ENCODE peak calls at places on chromosome 16, in seven cellular contexts. One of them, this sample, is unnamed.

GRCh38 chr16:73199214-73199613 is 151.3 kb upstream of the ZFHX3 start:
- DNase-seq in foreskin fibroblast: no peak
- DNase-seq in Calu3: no peak
- DNase-seq in cardiac fibroblast: no peak
- DNase-seq in heart left ventricle: no peak
- DNase-seq in lung: no peak
- DNase-seq in uterus: no peak
- DNase-seq in this sample: no peak

GRCh38 chr16:46884513-46885293 is 541 bp downstream of the GPT2 start:
- DNase-seq in foreskin fibroblast: peak; percentile 53
- DNase-seq in cardiac fibroblast: peak; percentile 11
- DNase-seq in heart left ventricle: no peak
- DNase-seq in Calu3: no peak
- DNase-seq in lung: no peak
- DNase-seq in uterus: no peak
- DNase-seq in this sample: peak; percentile 64

GRCh38 chr16:78242231-78242630 is 142.8 kb downstream of the WWOX start:
- DNase-seq in foreskin fibroblast: no peak
- DNase-seq in cardiac fibroblast: no peak
- DNase-seq in heart left ventricle: no peak
- DNase-seq in uterus: no peak
- DNase-seq in Calu3: no peak
- DNase-seq in lung: no peak
- DNase-seq in this sample: peak; percentile 24

GRCh38 chr16:77273-77806 is 685 bp upstream of the MPG start:
- DNase-seq in cardiac fibroblast: peak; percentile 79
- DNase-seq in heart left ventricle: peak; percentile 67
- DNase-seq in foreskin fibroblast: peak; percentile 92
- DNase-seq in uterus: peak; percentile 64
- DNase-seq in Calu3: peak; percentile 53
- DNase-seq in lung: peak; percentile 54
- DNase-seq in this sample: peak; percentile 43

GRCh38 chr16:85157813-85158701 is 45.8 kb upstream of the CIBAR2 start:
- DNase-seq in cardiac fibroblast: no peak
- DNase-seq in uterus: no peak
- DNase-seq in lung: no peak
- DNase-seq in foreskin fibroblast: peak; percentile 49
- DNase-seq in heart left ventricle: no peak
- DNase-seq in Calu3: no peak
- DNase-seq in this sample: no peak

GRCh38 chr16:84159800-84160199 is 14.7 kb downstream of the DNAAF1 start:
- DNase-seq in heart left ventricle: no peak
- DNase-seq in uterus: no peak
- DNase-seq in Calu3: no peak
- DNase-seq in lung: no peak
- DNase-seq in foreskin fibroblast: no peak
- DNase-seq in cardiac fibroblast: no peak
- DNase-seq in this sample: no peak

GRCh38 chr16:4693956-4694663 is 748 bp downstream of the NUDT16L1 start:
- DNase-seq in lung: no peak
- DNase-seq in foreskin fibroblast: peak; percentile 77
- DNase-seq in uterus: peak; percentile 76
- DNase-seq in cardiac fibroblast: peak; percentile 63
- DNase-seq in Calu3: peak; percentile 42
- DNase-seq in heart left ventricle: no peak
- DNase-seq in this sample: peak; percentile 53

GRCh38 chr16:67841816-67842508 is at the start of gene THAP11:
- DNase-seq in cardiac fibroblast: peak; percentile 96
- DNase-seq in heart left ventricle: peak; percentile 93
- DNase-seq in foreskin fibroblast: peak; percentile 97
- DNase-seq in uterus: peak; percentile 96
- DNase-seq in lung: peak; percentile 96
- DNase-seq in Calu3: peak; percentile 97
- DNase-seq in this sample: peak; percentile 96

GRCh38 chr16:75138636-75139035 is 9.7 kb upstream of the ZFP1 start:
- DNase-seq in uterus: no peak
- DNase-seq in Calu3: no peak
- DNase-seq in foreskin fibroblast: peak; percentile 19
- DNase-seq in heart left ventricle: no peak
- DNase-seq in cardiac fibroblast: peak; percentile 20
- DNase-seq in lung: no peak
- DNase-seq in this sample: no peak

GRCh38 chr16:66369055-66369592 is 2.6 kb downstream of the CDH5 start:
- DNase-seq in heart left ventricle: peak; percentile 57
- DNase-seq in lung: no peak
- DNase-seq in cardiac fibroblast: peak; percentile 38
- DNase-seq in Calu3: no peak
- DNase-seq in uterus: no peak
- DNase-seq in foreskin fibroblast: no peak
- DNase-seq in this sample: no peak

GRCh38 chr16:21654881-21655280 is 2.5 kb upstream of the IGSF6 start:
- DNase-seq in heart left ventricle: no peak
- DNase-seq in Calu3: no peak
- DNase-seq in cardiac fibroblast: no peak
- DNase-seq in foreskin fibroblast: no peak
- DNase-seq in lung: no peak
- DNase-seq in uterus: no peak
- DNase-seq in this sample: no peak

GRCh38 chr16:54289242-54290051 is 2.9 kb upstream of the IRX3 start:
- DNase-seq in cardiac fibroblast: no peak
- DNase-seq in Calu3: no peak
- DNase-seq in heart left ventricle: no peak
- DNase-seq in foreskin fibroblast: no peak
- DNase-seq in uterus: no peak
- DNase-seq in lung: no peak
- DNase-seq in this sample: no peak

GRCh38 chr16:46844771-46845170 is 13.8 kb upstream of the C16orf87 start:
- DNase-seq in lung: no peak
- DNase-seq in foreskin fibroblast: peak; percentile 17
- DNase-seq in cardiac fibroblast: no peak
- DNase-seq in heart left ventricle: no peak
- DNase-seq in Calu3: no peak
- DNase-seq in uterus: no peak
- DNase-seq in this sample: no peak

GRCh38 chr16:56469748-56470147 is 18.4 kb downstream of the OGFOD1 start:
- DNase-seq in Calu3: no peak
- DNase-seq in heart left ventricle: no peak
- DNase-seq in foreskin fibroblast: no peak
- DNase-seq in lung: no peak
- DNase-seq in uterus: no peak
- DNase-seq in cardiac fibroblast: no peak
- DNase-seq in this sample: no peak

GRCh38 chr16:49835116-49835880 is 20.6 kb downstream of the ZNF423 start:
- DNase-seq in heart left ventricle: no peak
- DNase-seq in Calu3: no peak
- DNase-seq in cardiac fibroblast: peak; percentile 53
- DNase-seq in foreskin fibroblast: no peak
- DNase-seq in uterus: peak; percentile 50
- DNase-seq in lung: no peak
- DNase-seq in this sample: no peak

GRCh38 chr16:26204138-26204537 is 512.4 kb downstream of the HS3ST4 start:
- DNase-seq in Calu3: no peak
- DNase-seq in heart left ventricle: no peak
- DNase-seq in cardiac fibroblast: no peak
- DNase-seq in lung: no peak
- DNase-seq in uterus: no peak
- DNase-seq in foreskin fibroblast: no peak
- DNase-seq in this sample: no peak

GRCh38 chr16:77511053-77511452 is 76.2 kb upstream of the ADAMTS18 start:
- DNase-seq in lung: no peak
- DNase-seq in heart left ventricle: no peak
- DNase-seq in Calu3: no peak
- DNase-seq in foreskin fibroblast: no peak
- DNase-seq in cardiac fibroblast: no peak
- DNase-seq in uterus: no peak
- DNase-seq in this sample: no peak

GRCh38 chr16:47204736-47205499 is 61.2 kb upstream of the NETO2 start:
- DNase-seq in uterus: no peak
- DNase-seq in lung: no peak
- DNase-seq in Calu3: no peak
- DNase-seq in foreskin fibroblast: no peak
- DNase-seq in cardiac fibroblast: no peak
- DNase-seq in heart left ventricle: no peak
- DNase-seq in this sample: no peak

GRCh38 chr16:68179855-68180254 is 56.1 kb downstream of the ESRP2 start:
- DNase-seq in foreskin fibroblast: no peak
- DNase-seq in Calu3: no peak
- DNase-seq in lung: no peak
- DNase-seq in heart left ventricle: no peak
- DNase-seq in uterus: no peak
- DNase-seq in cardiac fibroblast: no peak
- DNase-seq in this sample: no peak

GRCh38 chr16:25052530-25052929 is 37.4 kb upstream of the ARHGAP17 start:
- DNase-seq in uterus: no peak
- DNase-seq in cardiac fibroblast: no peak
- DNase-seq in Calu3: no peak
- DNase-seq in foreskin fibroblast: no peak
- DNase-seq in lung: peak; percentile 39
- DNase-seq in heart left ventricle: no peak
- DNase-seq in this sample: peak; percentile 40

GRCh38 chr16:30456302-30456701 is 10.6 kb upstream of the SEPHS2 start:
- DNase-seq in Calu3: no peak
- DNase-seq in foreskin fibroblast: no peak
- DNase-seq in heart left ventricle: no peak
- DNase-seq in lung: no peak
- DNase-seq in uterus: no peak
- DNase-seq in cardiac fibroblast: no peak
- DNase-seq in this sample: no peak
- TF ChIP-seq CTCF in Calu3: no peak
- TF ChIP-seq CTCF in foreskin fibroblast: no peak
- TF ChIP-seq CTCF in heart left ventricle: no peak
- TF ChIP-seq CTCF in lung: no peak
- TF ChIP-seq CTCF in uterus: no peak
- TF ChIP-seq CTCF in cardiac fibroblast: no peak
- TF ChIP-seq CTCF in this sample: no peak

DNA sequence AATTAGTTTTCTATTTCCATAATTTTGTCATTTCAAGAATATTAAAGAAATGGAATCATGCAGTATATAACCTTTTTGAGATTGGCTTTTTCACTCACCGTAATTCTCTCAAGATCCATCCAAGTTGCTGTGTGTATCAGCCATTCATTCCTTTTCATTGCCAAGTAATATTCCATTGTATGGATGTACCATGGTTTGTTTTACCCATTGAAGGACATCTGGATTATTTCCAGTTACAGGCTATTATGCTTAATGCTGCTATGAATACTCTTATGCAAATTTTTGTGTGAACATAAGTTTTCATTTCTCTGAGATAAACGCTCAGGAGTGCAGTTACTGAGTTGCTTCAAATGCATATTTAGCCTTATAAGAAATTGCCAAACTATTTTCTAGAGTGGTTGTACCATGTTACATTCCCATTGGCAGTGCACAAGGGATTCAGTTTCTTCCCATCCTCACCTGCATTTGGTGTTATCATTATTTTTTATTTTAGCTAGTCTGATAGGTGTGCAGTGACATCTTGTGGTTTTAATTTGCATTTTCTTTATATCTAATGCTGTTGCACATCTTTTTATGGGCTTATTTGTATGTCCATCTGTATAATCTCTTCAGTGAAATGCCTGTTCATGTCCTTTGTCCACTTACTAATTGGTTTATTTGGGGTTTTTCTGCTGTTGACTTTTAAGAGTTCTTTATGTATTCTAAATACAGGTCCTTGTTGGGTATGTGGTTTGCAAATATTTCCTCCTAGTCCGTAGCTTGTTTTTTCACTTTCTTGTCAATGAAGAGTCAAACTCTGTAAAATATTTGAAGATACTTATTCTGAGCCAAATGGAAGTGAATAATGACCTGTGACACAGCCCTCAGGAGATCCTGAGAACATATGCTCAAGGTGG is 32.7 kb downstream of the BMERB1 start:
- DNase-seq in cardiac fibroblast: no peak
- DNase-seq in Calu3: no peak
- DNase-seq in lung: no peak
- DNase-seq in foreskin fibroblast: peak; percentile 22
- DNase-seq in heart left ventricle: no peak
- DNase-seq in uterus: no peak
- DNase-seq in this sample: no peak
- TF ChIP-seq CTCF in cardiac fibroblast: no peak
- TF ChIP-seq CTCF in Calu3: peak; percentile 50
- TF ChIP-seq CTCF in lung: no peak
- TF ChIP-seq CTCF in foreskin fibroblast: no peak
- TF ChIP-seq CTCF in heart left ventricle: no peak
- TF ChIP-seq CTCF in uterus: peak; percentile 21
- TF ChIP-seq CTCF in this sample: peak; percentile 83

DNA sequence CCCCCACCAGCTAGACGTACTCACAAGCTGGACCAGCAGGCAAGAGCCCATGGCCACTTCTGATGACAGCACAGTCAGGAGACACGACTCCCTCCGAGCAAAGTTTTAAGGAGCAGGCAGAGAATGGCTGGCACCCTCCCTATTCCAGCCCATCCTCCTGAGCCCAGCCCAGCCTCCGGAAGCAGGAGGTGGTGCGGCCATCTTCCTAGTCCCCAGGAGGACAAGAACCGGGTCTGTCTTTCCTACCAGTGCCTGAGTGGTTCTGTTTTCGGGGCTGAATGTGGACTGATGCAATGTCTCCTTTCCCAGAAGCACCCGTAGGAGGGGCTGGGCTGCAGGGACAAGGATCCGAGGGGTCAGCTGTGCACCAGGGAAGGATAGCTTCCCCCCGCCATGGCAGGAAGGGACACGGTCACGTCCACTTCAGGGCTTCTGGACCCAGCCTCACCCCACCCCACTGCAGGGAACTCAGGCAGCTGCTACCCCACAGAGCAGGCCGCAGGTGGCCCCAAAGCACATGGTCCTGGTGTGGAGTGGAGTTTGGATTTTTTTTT is 41.7 kb upstream of the CBFA2T3 start:
- DNase-seq in uterus: no peak
- DNase-seq in foreskin fibroblast: peak; percentile 5
- DNase-seq in cardiac fibroblast: no peak
- DNase-seq in Calu3: no peak
- DNase-seq in heart left ventricle: no peak
- DNase-seq in lung: no peak
- DNase-seq in this sample: no peak
- TF ChIP-seq CTCF in uterus: no peak
- TF ChIP-seq CTCF in foreskin fibroblast: no peak
- TF ChIP-seq CTCF in cardiac fibroblast: no peak
- TF ChIP-seq CTCF in Calu3: no peak
- TF ChIP-seq CTCF in heart left ventricle: no peak
- TF ChIP-seq CTCF in lung: no peak
- TF ChIP-seq CTCF in this sample: no peak

DNA sequence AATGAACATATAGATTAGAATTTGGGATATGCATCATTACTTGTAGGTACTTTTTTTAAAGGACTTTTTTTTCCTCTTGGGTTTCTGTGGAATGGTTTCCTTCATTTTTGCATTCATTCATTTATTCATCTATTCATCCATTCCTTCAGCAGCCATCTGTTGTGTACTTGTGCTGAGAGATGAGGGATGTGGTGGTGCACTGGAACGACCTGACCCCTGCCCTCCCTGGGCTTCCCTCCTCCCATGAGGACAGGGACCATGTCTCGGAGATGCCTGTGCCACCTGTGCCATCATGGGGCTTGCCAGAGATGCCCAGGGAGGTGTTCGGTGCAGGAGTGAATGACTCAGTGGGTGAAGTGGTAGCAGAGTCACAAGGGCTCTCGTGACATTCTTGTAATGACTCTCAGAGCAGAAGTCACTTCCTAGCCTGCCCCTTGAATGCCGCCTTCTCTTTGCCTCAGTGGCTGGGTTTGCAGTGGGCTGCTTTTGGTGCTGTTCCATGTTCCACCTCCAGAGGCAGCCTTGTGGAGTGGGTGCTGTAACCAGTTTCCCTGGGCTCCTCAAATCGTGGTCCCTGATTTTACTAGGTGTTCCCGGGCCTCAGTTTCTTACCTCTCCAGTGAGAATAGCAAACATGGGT is 43.9 kb downstream of the CLEC16A start:
- DNase-seq in heart left ventricle: no peak
- DNase-seq in Calu3: peak; percentile 40
- DNase-seq in lung: peak; percentile 59
- DNase-seq in uterus: no peak
- DNase-seq in cardiac fibroblast: no peak
- DNase-seq in foreskin fibroblast: no peak
- DNase-seq in this sample: no peak
- TF ChIP-seq CTCF in heart left ventricle: no peak
- TF ChIP-seq CTCF in Calu3: peak; percentile 73
- TF ChIP-seq CTCF in lung: no peak
- TF ChIP-seq CTCF in uterus: no peak
- TF ChIP-seq CTCF in cardiac fibroblast: peak; percentile 52
- TF ChIP-seq CTCF in foreskin fibroblast: peak; percentile 10
- TF ChIP-seq CTCF in this sample: no peak